ENCODE peak calls at places on chromosomes 13 and 19, in six cellular contexts. X is transverse colon, N is prostate gland, D is tibial nerve, Z is breast epithelium, O is IMR-90. Y is an unnamed sample.

GRCh38 chr13:35356572-35356971 is 119.9 kb downstream of the MAB21L1 start:
- DNase-seq in X (no peak), N (no peak), D (no peak), Z (no peak), O (no peak), Y (no peak)

GRCh38 chr19:32566246-32566830 is 14.7 kb upstream of the PDCD5 start:
- DNase-seq in X (no peak), N (no peak), D (no peak), Z (no peak), O (peak), Y (no peak)

GRCh38 chr13:23159205-23159586 is 21.6 kb upstream of the SGCG start:
- DNase-seq in X (no peak), N (no peak), D (no peak), Z (no peak), O (peak), Y (no peak)

GRCh38 chr13:43387880-43388279 is 364.5 kb downstream of the DNAJC15 start:
- DNase-seq in X (no peak), N (no peak), D (no peak), Z (no peak), O (no peak), Y (no peak)

GRCh38 chr13:46559272-46559805 is 6.4 kb downstream of the LRCH1 start:
- DNase-seq in X (no peak), N (no peak), D (no peak), Z (no peak), O (no peak), Y (no peak)

GRCh38 chr19:12687496-12688196 is at the start of gene GNG14:
- DNase-seq in X (no peak), N (no peak), D (no peak), Z (no peak), O (no peak), Y (no peak)

GRCh38 chr13:111183959-111184684 is 69.0 kb downstream of the ARHGEF7 start:
- DNase-seq in X (no peak), N (no peak), D (no peak), Z (no peak), O (no peak), Y (no peak)

GRCh38 chr13:88919970-88920628 is 1248.9 kb downstream of the SLITRK5 start:
- DNase-seq in X (no peak), N (no peak), D (no peak), Z (no peak), O (no peak), Y (no peak)

GRCh38 chr19:17496337-17496997 is 15.0 kb upstream of the PGLS start:
- DNase-seq in X (peak), N (peak), D (no peak), Z (no peak), O (peak), Y (peak)

GRCh38 chr13:98970293-98970692 is 7.6 kb downstream of the DOCK9 start:
- DNase-seq in X (no peak), N (no peak), D (no peak), Z (no peak), O (no peak), Y (no peak)

GRCh38 chr19:16338470-16339360 is 14.1 kb downstream of the KLF2 start:
- DNase-seq in X (peak), N (no peak), D (no peak), Z (no peak), O (peak), Y (no peak)

GRCh38 chr13:99760456-99760855 is 211.1 kb downstream of the ZIC5 start:
- DNase-seq in X (no peak), N (no peak), D (no peak), Z (no peak), O (no peak), Y (no peak)

GRCh38 chr13:44398606-44399005 is 25.0 kb downstream of the SERP2 start:
- DNase-seq in X (no peak), N (no peak), D (no peak), Z (no peak), O (no peak), Y (no peak)

GRCh38 chr19:51091895-51092873 is 9.5 kb upstream of the KLK14 start:
- DNase-seq in X (no peak), N (no peak), D (no peak), Z (no peak), O (no peak), Y (no peak)

DNA sequence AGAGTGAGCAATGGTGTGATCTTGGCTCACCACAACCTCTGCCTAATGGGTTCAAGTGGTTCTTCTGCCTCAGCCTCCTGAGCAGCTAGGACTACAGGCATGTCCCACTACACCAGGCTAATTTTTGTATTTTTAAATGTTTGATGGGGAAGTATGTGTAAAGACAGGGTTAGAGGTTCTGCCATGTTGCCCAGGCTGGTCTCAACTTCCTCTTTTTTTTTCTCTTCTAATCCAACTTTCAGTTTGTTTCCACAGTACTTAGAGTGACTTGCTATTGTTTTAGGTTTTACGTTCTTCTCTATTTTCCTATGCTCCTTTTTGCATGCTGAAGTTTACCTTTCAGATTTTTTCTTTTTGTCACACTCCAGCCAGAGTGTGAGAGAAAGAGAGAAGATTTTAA is 1433.0 kb downstream of the UQCRFS1 start:
- DNase-seq in X (no peak), N (no peak), D (no peak), Z (no peak), O (no peak), Y (no peak)
- H3K4me3 ChIP-seq in X (no peak), N (no peak), D (no peak), Z (no peak), O (no peak), Y (no peak)

GRCh38 chr13:108212901-108213300 is 2.4 kb downstream of the LIG4 start:
- DNase-seq in X (no peak), N (no peak), D (no peak), Z (no peak), O (no peak), Y (no peak)

GRCh38 chr13:108218044-108218974 is at the start of gene ABHD13:
- DNase-seq in X (peak), N (peak), D (peak), Z (peak), O (peak), Y (peak)

GRCh38 chr13:108213946-108214345 is 1.4 kb downstream of the LIG4 start:
- DNase-seq in X (no peak), N (no peak), D (no peak), Z (no peak), O (peak), Y (no peak)

GRCh38 chr13:108214511-108215383 is 589 bp downstream of the LIG4 start:
- DNase-seq in X (no peak), N (no peak), D (no peak), Z (no peak), O (no peak), Y (peak)

GRCh38 chr13:108215428-108215827 is at the start of gene LIG4:
- DNase-seq in X (peak), N (peak), D (peak), Z (peak), O (peak), Y (peak)
- TF ChIP-seq POLR2A in X (no peak), N (peak), D (no peak), Z (no peak), O (no peak), Y (no peak)

GRCh38 chr13:73075546-73075945 is 16.7 kb downstream of the KLF5 start:
- DNase-seq in X (no peak), N (no peak), D (no peak), Z (no peak), O (no peak), Y (no peak)
- H3K27ac ChIP-seq in X (peak), N (no peak), D (no peak), Z (no peak), O (peak), Y (no peak)

DNA sequence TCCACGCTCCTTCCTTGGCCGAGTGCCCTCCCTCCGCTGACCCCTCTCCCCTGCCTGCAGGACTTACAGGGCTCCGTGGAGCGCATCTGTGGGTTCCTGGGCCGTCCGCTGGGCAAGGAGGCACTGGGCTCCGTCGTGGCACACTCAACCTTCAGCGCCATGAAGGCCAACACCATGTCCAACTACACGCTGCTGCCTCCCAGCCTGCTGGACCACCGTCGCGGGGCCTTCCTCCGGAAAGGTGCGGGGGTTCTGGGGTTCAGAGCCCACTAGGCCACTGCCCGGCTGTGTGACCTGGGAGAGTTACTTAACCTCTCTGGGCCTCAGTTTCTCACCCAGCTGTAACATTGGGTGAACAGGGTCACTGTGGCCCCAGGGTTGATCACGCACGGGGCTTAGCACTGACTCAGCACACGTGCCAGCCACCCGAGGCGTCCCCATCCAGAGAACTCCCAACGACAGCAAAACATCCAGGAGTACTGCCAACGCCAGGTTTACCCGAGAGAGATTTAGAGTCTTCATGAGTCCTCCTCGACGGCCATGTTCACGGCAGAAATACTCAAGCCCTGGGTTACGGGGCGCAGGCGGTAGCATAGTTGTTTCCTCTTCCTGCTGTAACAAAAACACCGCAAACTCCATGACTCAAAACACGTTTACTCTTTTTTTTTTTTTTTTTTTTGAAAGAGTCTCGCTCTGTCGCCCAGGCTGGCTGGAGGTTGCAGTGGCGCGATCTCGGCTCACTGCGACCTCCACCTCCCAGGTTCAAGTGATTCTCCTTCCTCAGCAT is 9.7 kb upstream of the SPACA4 start:
- DNase-seq in X (no peak), N (no peak), D (no peak), Z (no peak), O (no peak), Y (no peak)
- H3K4me3 ChIP-seq in X (no peak), N (no peak), D (no peak), Z (no peak), O (no peak), Y (no peak)

DNA sequence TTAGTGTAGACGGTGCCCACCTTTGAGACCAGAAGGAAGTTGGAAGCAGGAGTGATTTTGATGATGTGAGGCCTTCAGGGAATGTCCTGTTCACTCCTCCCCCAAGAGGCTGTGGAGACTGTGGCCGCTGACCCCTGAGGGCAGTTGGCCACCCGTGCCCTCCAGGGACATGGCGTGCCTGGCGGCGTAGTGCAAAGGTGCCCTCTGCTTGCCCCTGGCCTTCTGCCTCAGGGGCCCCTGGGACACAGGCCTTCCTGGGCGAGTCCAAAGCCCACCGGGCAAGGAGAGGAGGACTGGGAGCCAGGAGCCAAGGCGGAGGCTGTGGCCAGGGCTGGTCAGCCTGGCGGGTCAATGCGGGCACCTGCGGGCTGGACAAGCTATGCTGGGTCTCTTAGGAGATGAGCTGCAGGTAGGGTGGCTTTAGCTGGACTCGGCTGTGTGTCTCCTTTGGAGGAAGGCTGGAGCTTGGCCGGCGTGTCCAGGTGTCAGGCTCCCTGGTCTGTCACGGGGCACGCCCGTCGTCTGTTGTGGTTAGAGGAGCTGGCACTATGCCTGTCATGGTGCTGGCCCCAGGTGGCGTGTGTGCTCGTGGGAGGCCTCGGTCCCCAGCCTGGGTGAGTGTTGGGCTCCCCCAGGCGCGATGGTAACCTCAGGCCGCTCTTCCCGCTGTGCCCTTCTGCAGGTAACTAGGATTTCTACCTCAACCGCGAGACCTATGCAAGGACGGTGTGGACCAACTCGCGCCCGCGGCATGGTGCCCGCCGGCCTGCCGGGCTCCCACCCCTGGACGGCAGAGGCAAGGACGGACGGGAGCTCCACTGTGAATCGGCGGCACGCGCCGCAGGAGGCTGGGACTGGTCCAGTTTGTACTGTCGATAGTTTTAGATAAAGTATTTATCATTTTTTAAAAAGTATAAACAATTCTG is 6.8 kb downstream of the PLEKHJ1 start:
- DNase-seq in X (no peak), N (no peak), D (no peak), Z (no peak), O (no peak), Y (no peak)
- TF ChIP-seq POLR2A in X (no peak), N (no peak), D (no peak), Z (no peak), O (no peak), Y (no peak)

GRCh38 chr19:46299004-46299509 is 2.2 kb downstream of the HIF3A start:
- DNase-seq in X (peak), N (peak), D (peak), Z (peak), O (peak), Y (peak)

GRCh38 chr19:46298477-46299003 is 1.7 kb downstream of the HIF3A start:
- DNase-seq in X (no peak), N (no peak), D (no peak), Z (no peak), O (no peak), Y (no peak)

GRCh38 chr19:46295401-46296308 is 1.2 kb upstream of the HIF3A start:
- DNase-seq in X (no peak), N (no peak), D (no peak), Z (no peak), O (no peak), Y (no peak)

GRCh38 chr19:46297700-46298476 is 1.0 kb downstream of the HIF3A start:
- DNase-seq in X (peak), N (peak), D (peak), Z (peak), O (no peak), Y (peak)

GRCh38 chr19:46296722-46297431 is at the start of gene HIF3A:
- DNase-seq in X (peak), N (peak), D (no peak), Z (no peak), O (no peak), Y (peak)
- H3K27ac ChIP-seq in X (peak), N (peak), D (peak), Z (peak), O (no peak), Y (peak)

DNA sequence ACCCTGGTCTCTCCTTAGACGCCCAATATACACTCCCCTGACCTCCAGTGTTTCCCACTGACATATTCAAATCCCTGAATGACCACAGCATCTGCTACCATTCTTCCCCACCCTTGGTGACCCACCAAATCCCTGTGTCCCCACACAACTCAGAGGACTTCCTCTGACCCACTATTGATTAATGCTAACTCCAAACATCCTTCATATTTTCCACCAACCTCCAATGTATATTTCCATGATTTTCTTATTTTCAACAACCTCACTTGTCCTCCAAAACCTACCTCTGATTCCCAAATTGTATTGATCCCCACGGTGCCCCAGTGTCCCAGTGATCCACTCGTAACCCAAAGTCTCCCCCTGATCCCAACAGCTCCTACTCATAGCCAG is 526 bp upstream of the DMWD start:
- DNase-seq in X (no peak), N (no peak), D (no peak), Z (no peak), O (no peak), Y (no peak)
- H3K4me3 ChIP-seq in X (no peak), N (peak), D (no peak), Z (peak), O (no peak), Y (peak)

DNA sequence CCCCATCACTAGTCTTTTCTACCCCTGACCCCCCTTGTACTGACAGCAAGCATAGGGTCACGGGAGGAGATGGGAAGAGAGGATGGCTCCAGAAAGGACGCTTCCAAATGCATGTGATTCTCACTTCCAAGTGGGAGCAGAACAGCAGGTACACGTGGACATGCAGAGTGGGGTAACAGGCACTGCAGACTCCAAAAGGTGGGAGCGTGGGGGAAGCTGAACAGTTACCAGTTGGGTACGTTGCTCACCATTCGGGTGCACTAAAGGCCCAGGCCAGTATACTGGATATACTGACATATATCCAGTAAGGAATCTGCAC is 2.3 kb upstream of the ETV2 start:
- DNase-seq in X (no peak), N (no peak), D (no peak), Z (no peak), O (no peak), Y (no peak)
- TF ChIP-seq POLR2A in X (no peak), N (no peak), D (no peak), Z (no peak), O (no peak), Y (no peak)

GRCh38 chr19:46289724-46290619 is 6.9 kb upstream of the HIF3A start:
- DNase-seq in X (no peak), N (no peak), D (no peak), Z (no peak), O (no peak), Y (no peak)
- H3K27ac ChIP-seq in X (no peak), N (no peak), D (no peak), Z (no peak), O (no peak), Y (peak)

DNA sequence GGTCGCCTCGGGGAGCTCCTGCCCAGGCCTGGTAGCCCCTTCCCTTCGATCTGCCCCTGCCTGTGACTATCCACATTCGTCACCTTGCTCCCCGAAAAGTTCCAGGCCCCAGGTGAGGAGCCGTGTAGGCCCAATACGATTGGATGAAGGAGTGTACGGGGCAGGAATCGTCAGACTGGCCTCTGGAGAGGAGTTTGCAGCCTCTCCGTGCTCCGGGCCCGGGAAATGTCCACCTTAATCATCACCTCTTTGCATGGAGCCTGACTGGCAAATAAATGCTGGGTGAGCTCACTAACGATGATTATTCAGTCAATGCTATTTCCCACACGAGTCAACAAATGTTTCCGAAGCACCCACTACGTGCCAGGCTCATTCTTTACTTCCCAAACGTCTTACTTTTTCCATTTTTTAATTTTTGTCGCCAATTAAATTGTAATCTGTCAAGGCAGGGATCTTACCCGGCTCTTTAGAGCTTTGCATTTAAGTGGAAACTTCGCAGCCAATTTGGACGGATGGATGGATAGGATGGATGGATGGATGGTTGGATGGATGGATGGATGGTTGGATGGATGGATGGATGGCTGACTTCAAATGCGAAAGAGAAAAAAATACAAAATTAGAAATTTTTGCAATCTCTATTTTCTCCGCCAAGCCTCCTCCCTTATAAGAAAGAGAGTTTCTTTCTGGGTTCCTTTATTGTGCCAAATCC is 45.8 kb downstream of the TGDS start:
- DNase-seq in X (no peak), N (no peak), D (no peak), Z (no peak), O (peak), Y (no peak)
- H3K4me3 ChIP-seq in X (peak), N (peak), D (peak), Z (peak), O (peak), Y (peak)

Y was measured in heart left ventricle.